ENCODE peak calls at places on chromosomes 5 and 9, in ten cellular contexts. J is A673; D is MM.1S; K is A549; N is spleen; S is CD8-positive, alpha-beta T cell; H is AG04450; V is HCT116; E is left ventricle myocardium inferior; Q is neuronal stem cell. P is an unnamed sample.

GRCh38 chr5:58183078-58183885 is 276.6 kb downstream of the PLK2 start:
- DNase-seq in J (no peak), D (no peak), K (no peak), N (no peak), S (no peak), H (no peak), V (no peak), E (no peak), Q (no peak), P (no peak)

GRCh38 chr5:155193018-155193417 is 179.5 kb downstream of the KIF4B start:
- DNase-seq in J (no peak), D (no peak), K (no peak), N (no peak), S (no peak), H (no peak), V (no peak), E (no peak), Q (no peak), P (no peak)

GRCh38 chr9:88678431-88678830 is 143.5 kb downstream of the NXNL2 start:
- DNase-seq in J (no peak), D (no peak), K (no peak), N (no peak), S (no peak), H (no peak), V (no peak), E (no peak), Q (no peak), P (no peak)

GRCh38 chr5:122756263-122756911 is 18.5 kb upstream of the SNX2 start:
- DNase-seq in J (peak; percentile 48), D (no peak), K (no peak), N (no peak), S (no peak), H (peak; percentile 16), V (no peak), E (no peak), Q (no peak), P (no peak)

GRCh38 chr5:13658761-13659160 is 285.7 kb downstream of the DNAH5 start:
- DNase-seq in J (no peak), D (no peak), K (no peak), N (no peak), S (no peak), H (no peak), V (no peak), E (no peak), Q (no peak), P (no peak)

GRCh38 chr5:101995585-101995984 is 300.5 kb downstream of the SLCO4C1 start:
- DNase-seq in J (no peak), D (no peak), K (no peak), N (no peak), S (no peak), H (no peak), V (no peak), E (no peak), Q (no peak), P (no peak)

GRCh38 chr9:127025042-127025441 is 97.4 kb downstream of the ANGPTL2 start:
- DNase-seq in J (no peak), D (no peak), K (no peak), N (no peak), S (no peak), H (no peak), V (no peak), E (no peak), Q (no peak), P (no peak)

GRCh38 chr9:100072805-100073204 is 26.0 kb downstream of the ERP44 start:
- DNase-seq in J (no peak), D (no peak), K (no peak), N (no peak), S (no peak), H (no peak), V (no peak), E (no peak), Q (no peak), P (no peak)

GRCh38 chr5:144205141-144205551 is 34.5 kb downstream of the KCTD16 start:
- DNase-seq in J (peak; percentile 32), D (no peak), K (no peak), N (no peak), S (no peak), H (no peak), V (no peak), E (peak; percentile 17), Q (no peak), P (no peak)

GRCh38 chr5:38413696-38414095 is 142.8 kb downstream of the LIFR start:
- DNase-seq in J (no peak), D (no peak), K (no peak), N (no peak), S (no peak), H (no peak), V (no peak), E (no peak), Q (no peak), P (no peak)

GRCh38 chr9:137351781-137352501 is 49.9 kb upstream of the NRARP start:
- DNase-seq in J (no peak), D (no peak), K (no peak), N (no peak), S (no peak), H (no peak), V (no peak), E (no peak), Q (no peak), P (no peak)

GRCh38 chr9:137352511-137353222 is 50.6 kb upstream of the NRARP start:
- DNase-seq in J (no peak), D (no peak), K (no peak), N (no peak), S (no peak), H (no peak), V (no peak), E (no peak), Q (no peak), P (no peak)

GRCh38 chr9:137354153-137354844 is 52.2 kb upstream of the NRARP start:
- DNase-seq in J (no peak), D (no peak), K (no peak), N (no peak), S (no peak), H (no peak), V (no peak), E (no peak), Q (no peak), P (no peak)

GRCh38 chr9:137354845-137355420 is 52.9 kb upstream of the NRARP start:
- DNase-seq in J (no peak), D (no peak), K (no peak), N (no peak), S (no peak), H (no peak), V (no peak), E (no peak), Q (no peak), P (no peak)

GRCh38 chr9:137353223-137354152 is 51.4 kb upstream of the NRARP start:
- DNase-seq in J (no peak), D (no peak), K (no peak), N (peak; percentile 89), S (no peak), H (no peak), V (no peak), E (peak; percentile 59), Q (no peak), P (no peak)
- H3K9me3 ChIP-seq in J (peaks cover 23% of the 10 kb centered on the region), D (no peaks in the 10 kb centered on the region), K (peaks cover 32% of the 10 kb centered on the region), N (peaks cover 30% of the 10 kb centered on the region), S (peaks cover 5% of the 10 kb centered on the region), H (peaks cover 89% of the 10 kb centered on the region), V (peaks cover 8% of the 10 kb centered on the region), E (peaks cover 19% of the 10 kb centered on the region), Q (peaks cover 24% of the 10 kb centered on the region), P (peaks cover 5% of the 10 kb centered on the region)

DNA sequence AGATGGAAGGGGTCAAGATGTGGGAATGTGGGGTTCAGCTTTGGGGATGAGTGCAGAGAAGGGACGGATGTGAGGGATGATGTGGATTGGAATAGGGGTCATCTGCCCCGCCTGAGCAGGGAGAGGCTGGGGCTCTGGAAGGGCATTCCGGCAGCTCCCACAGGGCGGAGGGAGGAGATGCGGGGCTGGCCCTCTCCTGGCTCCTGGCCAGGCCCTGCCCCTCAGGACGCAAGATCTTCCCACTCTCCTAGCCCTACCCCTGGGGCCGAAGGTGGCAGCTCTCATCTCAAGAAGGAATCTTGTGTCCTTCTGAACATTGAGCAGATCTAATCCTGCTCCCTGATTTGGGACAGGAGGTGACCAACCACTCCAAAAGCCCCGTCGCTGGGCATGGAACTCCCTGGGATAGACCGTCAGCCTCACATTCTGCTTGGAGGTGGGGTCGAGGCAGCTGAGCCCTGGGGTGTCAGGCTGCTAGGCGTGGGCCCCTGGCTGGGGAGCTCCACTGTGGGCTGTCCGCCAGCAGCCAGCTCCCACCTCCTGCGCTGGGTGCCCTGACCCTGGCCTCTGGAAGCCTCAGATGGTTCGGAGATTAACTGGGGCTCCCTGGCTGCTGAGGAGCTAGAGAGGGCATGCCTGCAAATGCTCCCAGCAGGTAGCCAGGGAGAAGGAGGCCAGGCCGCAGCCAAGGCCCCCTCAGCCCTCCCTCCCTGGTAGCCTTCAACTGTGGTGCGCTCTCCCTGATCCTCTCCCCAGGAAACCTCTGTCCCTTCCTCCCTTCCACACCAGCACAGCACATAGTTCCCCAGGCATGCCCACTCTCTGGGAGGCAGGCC is 125.3 kb downstream of the ZNF354C start:
- DNase-seq in J (no peak), D (no peak), K (no peak), N (peak; percentile 65), S (no peak), H (no peak), V (no peak), E (no peak), Q (no peak), P (no peak)
- H3K9me3 ChIP-seq in J (no peaks in the 10 kb centered on the region), D (no peaks in the 10 kb centered on the region), K (peaks cover 26% of the 10 kb centered on the region), N (no peaks in the 10 kb centered on the region), S (no peaks in the 10 kb centered on the region), H (peaks cover 4% of the 10 kb centered on the region), V (no peaks in the 10 kb centered on the region), E (no peaks in the 10 kb centered on the region), Q (no peaks in the 10 kb centered on the region), P (no peaks in the 10 kb centered on the region)

GRCh38 chr5:3996871-3997410 is 401.3 kb downstream of the IRX1 start:
- DNase-seq in J (no peak), D (no peak), K (no peak), N (no peak), S (no peak), H (no peak), V (no peak), E (no peak), Q (no peak), P (no peak)
- H3K9me3 ChIP-seq in J (peaks cover 23% of the 10 kb centered on the region), D (no peaks in the 10 kb centered on the region), K (no peaks in the 10 kb centered on the region), N (peaks cover 11% of the 10 kb centered on the region), S (no peaks in the 10 kb centered on the region), H (peaks cover 60% of the 10 kb centered on the region), V (peaks cover 41% of the 10 kb centered on the region), E (peaks cover 5% of the 10 kb centered on the region), Q (peaks cover 4% of the 10 kb centered on the region), P (no peaks in the 10 kb centered on the region)

DNA sequence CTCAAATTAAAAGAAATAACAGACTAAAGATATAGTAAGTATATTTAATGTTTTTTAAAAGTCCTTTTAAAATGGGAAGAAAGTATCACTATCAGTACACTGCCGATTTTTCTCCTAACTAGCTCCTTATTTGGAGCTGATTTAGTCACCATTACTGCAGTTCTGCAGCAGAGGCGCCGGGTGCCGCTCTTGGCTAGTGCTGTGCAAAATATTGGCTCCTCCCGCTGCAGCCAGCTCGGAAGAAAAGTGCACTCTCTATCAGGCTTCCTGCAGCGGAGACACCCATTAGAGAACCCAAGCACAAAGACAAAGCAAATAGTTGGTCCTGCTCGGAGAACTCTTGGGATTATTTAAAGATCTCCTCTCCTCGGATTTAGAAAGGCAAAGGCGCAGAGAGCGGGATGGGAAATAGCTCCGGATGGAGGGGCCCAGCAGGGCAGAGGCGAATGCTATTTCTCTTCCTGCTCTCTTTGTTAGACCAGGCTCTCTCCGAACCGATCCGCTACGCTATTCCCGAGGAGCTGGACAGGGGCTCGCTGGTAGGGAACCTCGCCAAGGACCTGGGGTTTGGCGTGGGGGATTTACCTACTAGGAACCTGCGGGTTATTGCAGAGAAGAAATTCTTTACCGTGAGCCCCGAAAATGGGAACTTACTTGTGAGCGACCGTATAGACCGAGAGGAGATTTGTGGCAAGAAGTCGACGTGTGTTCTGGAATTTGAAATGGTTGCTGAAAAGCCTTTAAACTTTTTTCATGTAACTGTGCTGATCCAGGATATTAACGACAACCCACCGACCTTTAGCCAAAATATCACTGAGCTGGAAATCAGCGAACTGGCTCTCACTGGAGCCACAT is at the start of gene PCDHGB3:
- DNase-seq in J (peak; percentile 48), D (peak; percentile 82), K (no peak), N (no peak), S (peak; percentile 36), H (no peak), V (no peak), E (peak; percentile 56), Q (no peak), P (no peak)
- H3K9me3 ChIP-seq in J (peaks cover 26% of the 10 kb centered on the region), D (no peaks in the 10 kb centered on the region), K (peaks cover 55% of the 10 kb centered on the region), N (peaks cover 95% of the 10 kb centered on the region), S (peaks cover 5% of the 10 kb centered on the region), H (peaks cover 65% of the 10 kb centered on the region), V (peaks cover 12% of the 10 kb centered on the region), E (peaks cover 99% of the 10 kb centered on the region), Q (peaks cover 39% of the 10 kb centered on the region), P (no peaks in the 10 kb centered on the region)